ENCODE peak calls at places on chromosomes 5 and 9, in four cellular contexts. L, C, K and G are unnamed samples.
A peak's percentile ranks its signal among the peaks of the same experiment; 100 is the strongest.

GRCh38 chr5:138177936-138178515 is 404 bp downstream of the BRD8 start:
- DNase-seq in L (peak; percentile 29), C (no peak), K (peak; percentile 58), G (peak; percentile 9)

GRCh38 chr9:15622596-15622995 is 69.8 kb downstream of the CCDC171 start:
- DNase-seq in L (peak; percentile 33), C (peak; percentile 12), K (no peak), G (peak; percentile 4)

GRCh38 chr9:36034234-36034633 is 2.5 kb upstream of the RECK start:
- DNase-seq in L (no peak), C (no peak), K (no peak), G (no peak)

GRCh38 chr9:37903581-37903830 is 421 bp downstream of the SLC25A51 start:
- DNase-seq in L (no peak), C (no peak), K (no peak), G (peak; percentile 39)

GRCh38 chr5:2999926-3000325 is 248.4 kb upstream of the IRX2 start:
- DNase-seq in L (no peak), C (no peak), K (no peak), G (no peak)

GRCh38 chr5:10552183-10553143 is 11.4 kb upstream of the ANKRD33B start:
- DNase-seq in L (peak; percentile 76), C (peak; percentile 70), K (peak; percentile 60), G (no peak)

GRCh38 chr5:142569905-142570304 is 116.0 kb downstream of the FGF1 start:
- DNase-seq in L (no peak), C (no peak), K (no peak), G (no peak)

GRCh38 chr5:83844320-83845068 is 123.8 kb upstream of the HAPLN1 start:
- DNase-seq in L (no peak), C (peak; percentile 95), K (peak; percentile 66), G (no peak)

GRCh38 chr9:135087489-135087791 is at the start of gene OLFM1:
- DNase-seq in L (peak; percentile 33), C (peak; percentile 41), K (peak; percentile 55), G (peak; percentile 24)

GRCh38 chr5:141992349-141992963 is 20.4 kb downstream of the GNPDA1 start:
- DNase-seq in L (peak; percentile 62), C (peak; percentile 22), K (peak; percentile 54), G (peak; percentile 58)

GRCh38 chr9:114919611-114920010 is 10.8 kb downstream of the TNFSF8 start:
- DNase-seq in L (no peak), C (peak; percentile 12), K (no peak), G (no peak)

GRCh38 chr9:32344551-32345182 is 39.8 kb upstream of the ACO1 start:
- DNase-seq in L (peak; percentile 18), C (no peak), K (no peak), G (no peak)

GRCh38 chr9:83701769-83702168 is 6.0 kb downstream of the UBQLN1 start:
- DNase-seq in L (peak; percentile 63), C (peak; percentile 80), K (no peak), G (peak; percentile 83)

GRCh38 chr5:143562935-143563334 is 159.4 kb upstream of the NR3C1 start:
- DNase-seq in L (peak; percentile 90), C (peak; percentile 93), K (no peak), G (no peak)

GRCh38 chr9:113184089-113184488 is 33.3 kb downstream of the SLC31A2 start:
- DNase-seq in L (peak; percentile 60), C (no peak), K (no peak), G (no peak)

GRCh38 chr9:16368425-16369087 is 501.9 kb downstream of the BNC2 start:
- DNase-seq in L (peak; percentile 78), C (peak; percentile 47), K (no peak), G (peak; percentile 47)

GRCh38 chr9:106956971-106957370 is 94.0 kb downstream of the ZNF462 start:
- DNase-seq in L (peak; percentile 12), C (peak; percentile 88), K (no peak), G (peak; percentile 28)

GRCh38 chr9:96858018-96858573 is 3.8 kb upstream of the ZNF782 start:
- DNase-seq in L (peak; percentile 60), C (peak; percentile 71), K (no peak), G (peak; percentile 78)

GRCh38 chr5:120599576-120599975 is 135.5 kb downstream of the PRR16 start:
- DNase-seq in L (peak; percentile 90), C (peak; percentile 78), K (no peak), G (peak; percentile 52)

GRCh38 chr5:175824621-175825020 is 46.8 kb upstream of the CPLX2 start:
- DNase-seq in L (no peak), C (no peak), K (no peak), G (no peak)

GRCh38 chr5:112555197-112555596 is 136.1 kb upstream of the EPB41L4A start:
- DNase-seq in L (no peak), C (no peak), K (no peak), G (no peak)

GRCh38 chr5:32232441-32233219 is 58.5 kb upstream of the GOLPH3 start:
- DNase-seq in L (peak; percentile 47), C (peak; percentile 39), K (peak; percentile 82), G (peak; percentile 63)

GRCh38 chr9:126452036-126452595 is 125.5 kb downstream of the MVB12B start:
- DNase-seq in L (no peak), C (no peak), K (no peak), G (no peak)

GRCh38 chr9:129320575-129321311 is 142.7 kb upstream of the IER5L start:
- DNase-seq in L (peak; percentile 65), C (peak; percentile 81), K (peak; percentile 81), G (peak; percentile 89)

GRCh38 chr9:95778957-95779356 is 96.5 kb upstream of the ERCC6L2 start:
- DNase-seq in L (peak; percentile 42), C (peak; percentile 88), K (no peak), G (no peak)

GRCh38 chr9:3888496-3888858 is 362.7 kb upstream of the RFX3 start:
- DNase-seq in L (no peak), C (no peak), K (no peak), G (no peak)

GRCh38 chr5:98827161-98827560 is 53.7 kb downstream of the RGMB start:
- DNase-seq in L (peak; percentile 59), C (peak; percentile 27), K (no peak), G (peak; percentile 32)

GRCh38 chr9:74498616-74499095 is 1.5 kb downstream of the RORB start:
- DNase-seq in L (no peak), C (peak; percentile 10), K (peak; percentile 15), G (no peak)

GRCh38 chr9:122389799-122390481 is 19.1 kb downstream of the PTGS1 start:
- DNase-seq in L (peak; percentile 47), C (peak; percentile 36), K (no peak), G (no peak)

GRCh38 chr5:59173568-59173967 is 590.7 kb downstream of the RAB3C start:
- DNase-seq in L (no peak), C (no peak), K (no peak), G (no peak)

GRCh38 chr9:75667155-75667554 is 223.3 kb upstream of the PCSK5 start:
- DNase-seq in L (no peak), C (no peak), K (no peak), G (no peak)

GRCh38 chr5:162289489-162289888 is 221.9 kb downstream of the GABRG2 start:
- DNase-seq in L (peak; percentile 36), C (no peak), K (no peak), G (no peak)

GRCh38 chr5:150271923-150272322 is 17.6 kb downstream of the CAMK2A start:
- DNase-seq in L (no peak), C (no peak), K (no peak), G (no peak)

GRCh38 chr9:70420267-70421019 is 6.0 kb upstream of the KLF9 start:
- DNase-seq in L (peak; percentile 77), C (peak; percentile 72), K (peak; percentile 27), G (peak; percentile 46)

GRCh38 chr9:134624827-134625181 is 16.8 kb upstream of the COL5A1 start:
- DNase-seq in L (peak; percentile 88), C (peak; percentile 89), K (no peak), G (peak; percentile 92)

GRCh38 chr9:79883073-79883645 is 311.4 kb downstream of the TLE4 start:
- DNase-seq in L (no peak), C (no peak), K (no peak), G (no peak)

GRCh38 chr9:74824654-74825053 is 63.1 kb downstream of the TRPM6 start:
- DNase-seq in L (peak; percentile 36), C (no peak), K (no peak), G (no peak)

DNA sequence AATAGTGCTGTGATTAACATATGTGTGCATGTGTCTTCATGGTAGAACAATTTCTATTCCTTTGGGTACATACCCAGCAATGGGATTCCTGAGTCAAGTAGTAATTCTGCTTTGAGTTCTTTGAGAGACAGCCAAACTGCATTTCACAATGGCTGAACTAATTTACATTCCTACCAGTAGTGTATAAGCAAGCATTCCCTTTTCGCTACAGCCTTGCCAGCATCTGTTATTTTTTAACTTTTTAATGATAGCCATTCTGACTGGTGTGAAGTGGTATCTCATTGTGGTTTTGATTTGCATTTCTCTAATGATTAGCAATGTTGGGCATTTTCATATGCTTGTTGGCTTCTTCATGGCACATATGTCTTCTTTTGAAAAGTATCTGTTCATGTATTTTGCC is 308.5 kb downstream of the ARRDC3 start:
- DNase-seq in L (peak; percentile 63), C (peak; percentile 86), K (no peak), G (peak; percentile 84)
- TF ChIP-seq CTCF in L (no peak), C (peak; percentile 17), K (no peak), G (peak; percentile 65)

DNA sequence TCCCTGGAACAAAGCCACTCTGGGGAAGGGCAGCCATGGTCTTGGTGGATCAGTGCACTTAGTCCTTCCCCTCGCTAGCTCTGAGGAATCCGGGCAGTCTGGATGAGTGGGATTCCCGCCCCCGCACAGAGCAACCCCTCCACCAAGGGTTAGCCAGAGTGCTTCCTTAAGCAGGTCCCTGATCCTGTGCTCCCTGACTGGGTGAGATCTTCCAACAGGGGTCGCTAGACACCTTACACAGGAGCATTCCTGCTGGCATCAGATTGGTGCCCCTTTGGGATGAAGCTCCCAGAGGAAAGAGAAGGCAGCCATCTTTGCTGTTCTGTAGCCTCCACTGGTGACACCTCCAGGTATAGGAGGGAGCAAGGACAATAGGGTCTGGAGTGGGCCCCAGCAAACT is 228.8 kb downstream of the AP3B1 start:
- DNase-seq in L (no peak), C (no peak), K (no peak), G (no peak)
- TF ChIP-seq CTCF in L (no peak), C (no peak), K (peak; percentile 26), G (peak; percentile 38)

GRCh38 chr5:35835796-35836742 is 20.6 kb upstream of the IL7R start:
- DNase-seq in L (no peak), C (no peak), K (peak; percentile 25), G (no peak)
- TF ChIP-seq CTCF in L (no peak), C (no peak), K (no peak), G (no peak)

GRCh38 chr9:130770679-130771442 is 64.2 kb upstream of the ABL1 start:
- DNase-seq in L (peak; percentile 69), C (peak; percentile 45), K (peak; percentile 50), G (peak; percentile 68)
- TF ChIP-seq CTCF in L (peak; percentile 35), C (peak; percentile 67), K (peak; percentile 55), G (peak; percentile 86)

DNA sequence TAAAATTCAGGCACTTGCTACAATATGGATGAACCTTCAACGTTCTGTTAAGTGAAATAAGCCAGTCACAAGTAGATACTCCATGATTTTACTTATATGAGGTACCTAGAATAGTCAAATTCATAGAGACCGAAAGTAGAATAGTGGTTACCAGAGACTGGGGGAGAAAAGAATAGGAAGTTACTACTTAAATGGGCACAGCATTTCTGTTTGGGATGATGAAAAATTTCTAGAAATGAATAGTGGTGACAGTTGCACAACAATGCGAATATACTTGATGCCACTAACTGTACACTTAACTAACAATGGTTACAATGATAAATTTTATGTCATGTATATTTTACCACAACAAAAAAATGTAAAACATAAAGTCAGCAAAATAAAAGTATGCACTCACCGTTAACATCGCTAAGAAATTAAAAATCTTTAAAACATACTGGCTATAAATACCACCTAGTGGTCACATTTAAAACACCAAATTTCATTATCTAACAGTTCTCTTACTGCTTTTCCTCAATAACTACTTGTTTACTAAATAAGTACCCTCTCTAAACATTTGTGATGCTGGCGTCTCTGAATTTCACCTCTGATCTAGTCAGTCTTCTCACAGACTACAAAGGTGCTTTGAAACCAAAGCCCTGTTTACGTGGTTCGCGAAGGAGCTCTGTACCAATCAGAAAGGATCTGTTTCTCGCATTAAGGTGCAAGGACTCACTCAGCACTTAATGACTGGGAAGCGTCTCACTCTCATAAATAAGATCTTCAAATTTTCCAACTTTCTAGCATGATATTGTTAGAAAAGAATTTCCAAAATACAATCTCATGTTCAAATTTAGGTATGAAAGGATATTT is 22.7 kb downstream of the KIF3A start:
- DNase-seq in L (peak; percentile 20), C (no peak), K (no peak), G (no peak)
- TF ChIP-seq CTCF in L (no peak), C (peak; percentile 38), K (peak; percentile 3), G (peak; percentile 85)